ENCODE peak calls at places on chromosome 20, in six cellular contexts. One of them, this sample, is unnamed.

GRCh38 chr20:50565874-50566273 is 55.7 kb downstream of the PTPN1 start:
- DNase-seq in cardiac muscle cell: no peak
- DNase-seq in AG09309: no peak
- DNase-seq in fibroblast of mammary gland: no peak
- DNase-seq in lung: no peak
- DNase-seq in cardiac fibroblast: no peak
- DNase-seq in this sample: no peak

GRCh38 chr20:50694379-50695143 is 3.2 kb upstream of the RIPOR3 start:
- DNase-seq in cardiac muscle cell: no peak
- DNase-seq in AG09309: no peak
- DNase-seq in fibroblast of mammary gland: peak
- DNase-seq in lung: no peak
- DNase-seq in cardiac fibroblast: no peak
- DNase-seq in this sample: no peak

GRCh38 chr20:36454664-36455427 is 86.5 kb upstream of the MYL9 start:
- DNase-seq in cardiac muscle cell: no peak
- DNase-seq in AG09309: no peak
- DNase-seq in fibroblast of mammary gland: no peak
- DNase-seq in lung: no peak
- DNase-seq in cardiac fibroblast: no peak
- DNase-seq in this sample: no peak

GRCh38 chr20:32457476-32457986 is 99.4 kb downstream of the ASXL1 start:
- DNase-seq in cardiac muscle cell: peak
- DNase-seq in AG09309: no peak
- DNase-seq in fibroblast of mammary gland: peak
- DNase-seq in lung: peak
- DNase-seq in cardiac fibroblast: peak
- DNase-seq in this sample: peak

GRCh38 chr20:13089950-13090469 is 81.2 kb downstream of the SPTLC3 start:
- DNase-seq in cardiac muscle cell: no peak
- DNase-seq in AG09309: no peak
- DNase-seq in fibroblast of mammary gland: no peak
- DNase-seq in lung: no peak
- DNase-seq in cardiac fibroblast: no peak
- DNase-seq in this sample: peak

GRCh38 chr20:53622247-53623114 is 28.8 kb upstream of the ZNF217 start:
- DNase-seq in cardiac muscle cell: peak
- DNase-seq in AG09309: no peak
- DNase-seq in fibroblast of mammary gland: no peak
- DNase-seq in lung: no peak
- DNase-seq in cardiac fibroblast: peak
- DNase-seq in this sample: no peak

GRCh38 chr20:22402990-22403859 is 181.1 kb downstream of the FOXA2 start:
- DNase-seq in cardiac muscle cell: peak
- DNase-seq in AG09309: no peak
- DNase-seq in fibroblast of mammary gland: no peak
- DNase-seq in lung: no peak
- DNase-seq in cardiac fibroblast: no peak
- DNase-seq in this sample: no peak

GRCh38 chr20:1448081-1448627 is 18.5 kb downstream of the NSFL1C start:
- DNase-seq in cardiac muscle cell: no peak
- DNase-seq in AG09309: no peak
- DNase-seq in fibroblast of mammary gland: no peak
- DNase-seq in lung: no peak
- DNase-seq in cardiac fibroblast: no peak
- DNase-seq in this sample: no peak

GRCh38 chr20:12198281-12198680 is 280.6 kb downstream of the BTBD3 start:
- DNase-seq in cardiac muscle cell: no peak
- DNase-seq in AG09309: no peak
- DNase-seq in fibroblast of mammary gland: no peak
- DNase-seq in lung: no peak
- DNase-seq in cardiac fibroblast: no peak
- DNase-seq in this sample: no peak

GRCh38 chr20:48102076-48102787 is 317.0 kb upstream of the SULF2 start:
- DNase-seq in cardiac muscle cell: no peak
- DNase-seq in AG09309: no peak
- DNase-seq in fibroblast of mammary gland: no peak
- DNase-seq in lung: no peak
- DNase-seq in cardiac fibroblast: no peak
- DNase-seq in this sample: no peak

GRCh38 chr20:10586296-10586695 is 87.5 kb downstream of the JAG1 start:
- DNase-seq in cardiac muscle cell: no peak
- DNase-seq in AG09309: no peak
- DNase-seq in fibroblast of mammary gland: no peak
- DNase-seq in lung: no peak
- DNase-seq in cardiac fibroblast: no peak
- DNase-seq in this sample: no peak

GRCh38 chr20:1012359-1013168 is 10.5 kb upstream of the RSPO4 start:
- DNase-seq in cardiac muscle cell: no peak
- DNase-seq in AG09309: no peak
- DNase-seq in fibroblast of mammary gland: no peak
- DNase-seq in lung: no peak
- DNase-seq in cardiac fibroblast: no peak
- DNase-seq in this sample: no peak

GRCh38 chr20:15476781-15477180 is 1096.5 kb downstream of the KIF16B start:
- DNase-seq in cardiac muscle cell: no peak
- DNase-seq in AG09309: no peak
- DNase-seq in fibroblast of mammary gland: no peak
- DNase-seq in lung: no peak
- DNase-seq in cardiac fibroblast: no peak
- DNase-seq in this sample: no peak

GRCh38 chr20:1707588-1708449 is 50.2 kb upstream of the SIRPG start:
- DNase-seq in cardiac muscle cell: no peak
- DNase-seq in AG09309: no peak
- DNase-seq in fibroblast of mammary gland: no peak
- DNase-seq in lung: peak
- DNase-seq in cardiac fibroblast: no peak
- DNase-seq in this sample: no peak

GRCh38 chr20:50575869-50576720 is 65.9 kb downstream of the PTPN1 start:
- DNase-seq in cardiac muscle cell: peak
- DNase-seq in AG09309: no peak
- DNase-seq in fibroblast of mammary gland: peak
- DNase-seq in lung: peak
- DNase-seq in cardiac fibroblast: peak
- DNase-seq in this sample: no peak

GRCh38 chr20:22691369-22692118 is 107.2 kb upstream of the FOXA2 start:
- DNase-seq in cardiac muscle cell: peak
- DNase-seq in AG09309: peak
- DNase-seq in fibroblast of mammary gland: peak
- DNase-seq in lung: peak
- DNase-seq in cardiac fibroblast: peak
- DNase-seq in this sample: no peak

GRCh38 chr20:32742322-32743236 is 688 bp downstream of the COMMD7 start:
- DNase-seq in cardiac muscle cell: no peak
- DNase-seq in AG09309: no peak
- DNase-seq in fibroblast of mammary gland: no peak
- DNase-seq in lung: no peak
- DNase-seq in cardiac fibroblast: no peak
- DNase-seq in this sample: no peak

GRCh38 chr20:63402860-63403220 is 41.7 kb upstream of the CHRNA4 start:
- DNase-seq in cardiac muscle cell: no peak
- DNase-seq in AG09309: no peak
- DNase-seq in fibroblast of mammary gland: no peak
- DNase-seq in lung: no peak
- DNase-seq in cardiac fibroblast: no peak
- DNase-seq in this sample: no peak

GRCh38 chr20:56360899-56361199 is 2.1 kb downstream of the FAM210B start:
- DNase-seq in cardiac muscle cell: no peak
- DNase-seq in AG09309: no peak
- DNase-seq in fibroblast of mammary gland: no peak
- DNase-seq in lung: no peak
- DNase-seq in cardiac fibroblast: no peak
- DNase-seq in this sample: no peak

GRCh38 chr20:35739294-35740163 is 2.5 kb downstream of the RBM39 start:
- DNase-seq in cardiac muscle cell: peak
- DNase-seq in AG09309: peak
- DNase-seq in fibroblast of mammary gland: peak
- DNase-seq in lung: no peak
- DNase-seq in cardiac fibroblast: peak
- DNase-seq in this sample: no peak

GRCh38 chr20:46673394-46674252 is 15.6 kb downstream of the TP53RK start:
- DNase-seq in cardiac muscle cell: no peak
- DNase-seq in AG09309: no peak
- DNase-seq in fibroblast of mammary gland: no peak
- DNase-seq in lung: no peak
- DNase-seq in cardiac fibroblast: no peak
- DNase-seq in this sample: no peak

GRCh38 chr20:41654884-41655283 is 36.7 kb upstream of the CHD6 start:
- DNase-seq in cardiac muscle cell: peak
- DNase-seq in AG09309: no peak
- DNase-seq in fibroblast of mammary gland: peak
- DNase-seq in lung: no peak
- DNase-seq in cardiac fibroblast: peak
- DNase-seq in this sample: no peak

GRCh38 chr20:8043687-8044278 is 24.2 kb upstream of the TMX4 start:
- DNase-seq in cardiac muscle cell: peak
- DNase-seq in AG09309: peak
- DNase-seq in fibroblast of mammary gland: peak
- DNase-seq in lung: no peak
- DNase-seq in cardiac fibroblast: peak
- DNase-seq in this sample: peak

GRCh38 chr20:8033447-8033846 is 13.9 kb upstream of the TMX4 start:
- DNase-seq in cardiac muscle cell: no peak
- DNase-seq in AG09309: no peak
- DNase-seq in fibroblast of mammary gland: no peak
- DNase-seq in lung: no peak
- DNase-seq in cardiac fibroblast: no peak
- DNase-seq in this sample: no peak

GRCh38 chr20:8036771-8037170 is 17.2 kb upstream of the TMX4 start:
- DNase-seq in cardiac muscle cell: no peak
- DNase-seq in AG09309: no peak
- DNase-seq in fibroblast of mammary gland: no peak
- DNase-seq in lung: no peak
- DNase-seq in cardiac fibroblast: no peak
- DNase-seq in this sample: no peak

DNA sequence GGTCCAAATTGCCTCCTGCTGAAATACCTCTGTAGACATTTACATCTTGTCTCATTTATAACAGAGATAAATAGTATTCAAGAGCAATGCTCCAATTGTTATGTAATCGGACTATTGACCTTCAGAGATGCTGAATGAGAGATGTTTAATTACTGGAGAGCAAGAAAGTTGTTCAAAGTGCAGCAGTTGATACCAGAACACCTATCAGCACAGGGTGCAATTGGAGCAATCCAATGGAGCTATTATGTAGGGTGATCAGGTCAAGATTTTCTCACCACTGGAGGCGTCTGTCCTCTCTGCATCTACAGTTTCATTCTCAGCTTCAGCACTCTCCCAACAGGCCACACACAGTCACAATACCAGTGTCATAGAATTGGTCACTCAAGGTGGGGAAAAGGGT is 19.5 kb upstream of the TMX4 start:
- DNase-seq in cardiac muscle cell: no peak
- DNase-seq in AG09309: no peak
- DNase-seq in fibroblast of mammary gland: no peak
- DNase-seq in lung: no peak
- DNase-seq in cardiac fibroblast: no peak
- DNase-seq in this sample: no peak
- TF ChIP-seq CTCF in cardiac muscle cell: no peak
- TF ChIP-seq CTCF in AG09309: no peak
- TF ChIP-seq CTCF in fibroblast of mammary gland: no peak
- TF ChIP-seq CTCF in lung: no peak
- TF ChIP-seq CTCF in cardiac fibroblast: no peak
- TF ChIP-seq CTCF in this sample: no peak

GRCh38 chr20:59013031-59013951 is 5.9 kb upstream of the TUBB1 start:
- DNase-seq in cardiac muscle cell: no peak
- DNase-seq in AG09309: no peak
- DNase-seq in fibroblast of mammary gland: no peak
- DNase-seq in lung: no peak
- DNase-seq in cardiac fibroblast: no peak
- DNase-seq in this sample: no peak

GRCh38 chr20:59008715-59009336 is 1.8 kb upstream of the CTSZ start:
- DNase-seq in cardiac muscle cell: no peak
- DNase-seq in AG09309: no peak
- DNase-seq in fibroblast of mammary gland: no peak
- DNase-seq in lung: no peak
- DNase-seq in cardiac fibroblast: no peak
- DNase-seq in this sample: no peak

GRCh38 chr20:59013959-59014608 is 5.1 kb upstream of the TUBB1 start:
- DNase-seq in cardiac muscle cell: peak
- DNase-seq in AG09309: no peak
- DNase-seq in fibroblast of mammary gland: peak
- DNase-seq in lung: peak
- DNase-seq in cardiac fibroblast: peak
- DNase-seq in this sample: no peak

GRCh38 chr20:59010321-59010994 is 3.4 kb upstream of the CTSZ start:
- DNase-seq in cardiac muscle cell: peak
- DNase-seq in AG09309: no peak
- DNase-seq in fibroblast of mammary gland: no peak
- DNase-seq in lung: peak
- DNase-seq in cardiac fibroblast: no peak
- DNase-seq in this sample: no peak

GRCh38 chr20:59010995-59011873 is 4.2 kb upstream of the CTSZ start:
- DNase-seq in cardiac muscle cell: peak
- DNase-seq in AG09309: peak
- DNase-seq in fibroblast of mammary gland: peak
- DNase-seq in lung: no peak
- DNase-seq in cardiac fibroblast: peak
- DNase-seq in this sample: peak
- TF ChIP-seq CTCF in cardiac muscle cell: no peak
- TF ChIP-seq CTCF in AG09309: no peak
- TF ChIP-seq CTCF in fibroblast of mammary gland: no peak
- TF ChIP-seq CTCF in lung: no peak
- TF ChIP-seq CTCF in cardiac fibroblast: no peak
- TF ChIP-seq CTCF in this sample: no peak

DNA sequence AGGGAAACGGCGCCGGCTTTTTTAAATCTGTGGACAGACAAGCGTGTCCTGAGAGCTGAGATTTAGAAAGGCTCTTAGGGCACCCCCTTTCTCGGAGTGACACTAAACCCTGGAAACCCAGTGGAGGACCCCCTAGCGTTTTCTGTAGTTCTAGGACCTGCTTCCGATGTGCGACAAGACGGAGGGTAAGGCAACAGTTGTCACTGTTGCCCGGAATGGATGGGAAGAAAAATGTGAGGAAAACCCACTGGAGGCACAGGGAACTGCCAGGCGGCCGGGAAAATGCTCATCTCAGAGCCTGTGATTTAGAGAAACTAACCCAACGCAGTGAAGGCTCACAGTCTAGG is 551 bp upstream of the ATP5F1E start:
- DNase-seq in cardiac muscle cell: peak
- DNase-seq in AG09309: no peak
- DNase-seq in fibroblast of mammary gland: peak
- DNase-seq in lung: no peak
- DNase-seq in cardiac fibroblast: no peak
- DNase-seq in this sample: no peak
- TF ChIP-seq CTCF in cardiac muscle cell: peak
- TF ChIP-seq CTCF in AG09309: no peak
- TF ChIP-seq CTCF in fibroblast of mammary gland: peak
- TF ChIP-seq CTCF in lung: no peak
- TF ChIP-seq CTCF in cardiac fibroblast: peak
- TF ChIP-seq CTCF in this sample: no peak

DNA sequence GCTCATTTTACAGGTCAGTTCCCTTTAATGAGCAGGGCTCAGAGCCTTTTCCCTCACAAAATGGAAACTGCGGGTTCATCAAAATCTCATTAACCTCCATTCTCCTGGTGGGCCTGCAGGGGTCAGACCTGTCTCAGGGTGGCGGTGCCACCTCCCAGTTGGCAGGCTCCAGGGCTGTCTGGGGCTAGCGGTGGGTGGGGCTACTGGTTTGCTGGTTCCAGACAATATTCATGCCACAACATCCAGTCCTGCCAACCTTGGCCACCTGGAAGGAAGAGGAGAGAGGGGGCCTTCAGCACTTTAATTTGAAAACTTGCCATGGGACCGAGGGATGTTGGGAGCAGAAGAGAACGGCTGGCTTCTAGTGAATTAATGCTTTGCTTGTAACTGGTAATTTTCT is 41.9 kb upstream of the CTNNBL1 start:
- DNase-seq in cardiac muscle cell: peak
- DNase-seq in AG09309: no peak
- DNase-seq in fibroblast of mammary gland: peak
- DNase-seq in lung: peak
- DNase-seq in cardiac fibroblast: peak
- DNase-seq in this sample: no peak
- TF ChIP-seq CTCF in cardiac muscle cell: peak
- TF ChIP-seq CTCF in AG09309: peak
- TF ChIP-seq CTCF in fibroblast of mammary gland: peak
- TF ChIP-seq CTCF in lung: no peak
- TF ChIP-seq CTCF in cardiac fibroblast: peak
- TF ChIP-seq CTCF in this sample: peak

This sample was measured in retinal pigment epithelial cell.